ENCODE peak calls at places on chromosome X, in six cellular contexts. One of them, this sample, is unnamed. For H3K27me3, the result is how much of the 10 kb centered on the place peaks cover.

GRCh38 chrX:20309796-20310195 is 43.1 kb upstream of the RPS6KA3 start:
- DNase-seq in aorta: no peak
- DNase-seq in astrocyte: peak
- DNase-seq in mammary epithelial cell: no peak
- DNase-seq in pancreas: no peak
- DNase-seq in upper lobe of left lung: no peak
- DNase-seq in this sample: no peak

GRCh38 chrX:3142259-3143042 is 101.2 kb downstream of the ARSF start:
- DNase-seq in aorta: no peak
- DNase-seq in astrocyte: no peak
- DNase-seq in upper lobe of left lung: no peak
- DNase-seq in pancreas: no peak
- DNase-seq in mammary epithelial cell: no peak
- DNase-seq in this sample: no peak

GRCh38 chrX:112235547-112235946 is 153.0 kb upstream of the TRPC5 start:
- DNase-seq in mammary epithelial cell: no peak
- DNase-seq in upper lobe of left lung: no peak
- DNase-seq in aorta: no peak
- DNase-seq in pancreas: peak
- DNase-seq in astrocyte: no peak
- DNase-seq in this sample: no peak

GRCh38 chrX:23341452-23341851 is 6.8 kb downstream of the PTCHD1 start:
- DNase-seq in mammary epithelial cell: no peak
- DNase-seq in astrocyte: peak
- DNase-seq in aorta: no peak
- DNase-seq in upper lobe of left lung: no peak
- DNase-seq in pancreas: no peak
- DNase-seq in this sample: no peak

GRCh38 chrX:17818729-17819128 is 42.4 kb downstream of the RAI2 start:
- DNase-seq in pancreas: no peak
- DNase-seq in aorta: no peak
- DNase-seq in astrocyte: no peak
- DNase-seq in upper lobe of left lung: no peak
- DNase-seq in mammary epithelial cell: no peak
- DNase-seq in this sample: no peak

GRCh38 chrX:45017946-45018345 is 145.0 kb downstream of the KDM6A start:
- DNase-seq in upper lobe of left lung: no peak
- DNase-seq in astrocyte: no peak
- DNase-seq in mammary epithelial cell: no peak
- DNase-seq in aorta: no peak
- DNase-seq in pancreas: no peak
- DNase-seq in this sample: no peak

GRCh38 chrX:138794285-138794684 is 82.8 kb upstream of the FGF13 start:
- DNase-seq in upper lobe of left lung: no peak
- DNase-seq in pancreas: no peak
- DNase-seq in aorta: no peak
- DNase-seq in mammary epithelial cell: no peak
- DNase-seq in astrocyte: no peak
- DNase-seq in this sample: no peak

GRCh38 chrX:38923451-38923969 is 122.3 kb downstream of the MID1IP1 start:
- DNase-seq in astrocyte: no peak
- DNase-seq in pancreas: no peak
- DNase-seq in aorta: no peak
- DNase-seq in mammary epithelial cell: no peak
- DNase-seq in upper lobe of left lung: peak
- DNase-seq in this sample: no peak

GRCh38 chrX:2707334-2707760 is 16.3 kb downstream of the CD99 start:
- DNase-seq in upper lobe of left lung: peak
- DNase-seq in mammary epithelial cell: peak
- DNase-seq in astrocyte: peak
- DNase-seq in aorta: peak
- DNase-seq in pancreas: peak
- DNase-seq in this sample: peak

GRCh38 chrX:41322821-41323603 is 10.9 kb upstream of the DDX3X start:
- DNase-seq in astrocyte: no peak
- DNase-seq in pancreas: no peak
- DNase-seq in aorta: no peak
- DNase-seq in upper lobe of left lung: no peak
- DNase-seq in mammary epithelial cell: no peak
- DNase-seq in this sample: no peak

GRCh38 chrX:37652589-37653271 is 32.9 kb upstream of the XK start:
- DNase-seq in astrocyte: no peak
- DNase-seq in pancreas: no peak
- DNase-seq in aorta: no peak
- DNase-seq in upper lobe of left lung: no peak
- DNase-seq in mammary epithelial cell: no peak
- DNase-seq in this sample: no peak

GRCh38 chrX:154649864-154650510 is 3.4 kb downstream of the CTAG2 start:
- DNase-seq in mammary epithelial cell: no peak
- DNase-seq in aorta: peak
- DNase-seq in pancreas: no peak
- DNase-seq in upper lobe of left lung: no peak
- DNase-seq in astrocyte: no peak
- DNase-seq in this sample: no peak

GRCh38 chrX:15915959-15916703 is 61.5 kb upstream of the AP1S2 start:
- DNase-seq in astrocyte: peak
- DNase-seq in upper lobe of left lung: no peak
- DNase-seq in mammary epithelial cell: no peak
- DNase-seq in pancreas: no peak
- DNase-seq in aorta: no peak
- DNase-seq in this sample: peak

GRCh38 chrX:12441376-12442128 is 303.3 kb downstream of the FRMPD4 start:
- DNase-seq in aorta: no peak
- DNase-seq in pancreas: no peak
- DNase-seq in upper lobe of left lung: no peak
- DNase-seq in astrocyte: peak
- DNase-seq in mammary epithelial cell: peak
- DNase-seq in this sample: no peak

GRCh38 chrX:38375888-38376287 is 23.5 kb downstream of the OTC start:
- DNase-seq in astrocyte: no peak
- DNase-seq in pancreas: no peak
- DNase-seq in upper lobe of left lung: no peak
- DNase-seq in mammary epithelial cell: peak
- DNase-seq in aorta: no peak
- DNase-seq in this sample: no peak

GRCh38 chrX:11406109-11406755 is 113.0 kb downstream of the AMELX start:
- DNase-seq in astrocyte: peak
- DNase-seq in pancreas: no peak
- DNase-seq in mammary epithelial cell: peak
- DNase-seq in aorta: no peak
- DNase-seq in upper lobe of left lung: no peak
- DNase-seq in this sample: no peak

GRCh38 chrX:41473936-41474725 is 27.0 kb downstream of the NYX start:
- DNase-seq in pancreas: no peak
- DNase-seq in upper lobe of left lung: no peak
- DNase-seq in mammary epithelial cell: no peak
- DNase-seq in astrocyte: no peak
- DNase-seq in aorta: no peak
- DNase-seq in this sample: no peak

GRCh38 chrX:151902813-151903591 is 9.7 kb upstream of the MAGEA4 start:
- DNase-seq in upper lobe of left lung: no peak
- DNase-seq in mammary epithelial cell: peak
- DNase-seq in pancreas: no peak
- DNase-seq in astrocyte: peak
- DNase-seq in aorta: no peak
- DNase-seq in this sample: peak

GRCh38 chrX:154486396-154487207 is at the start of gene UBL4A:
- DNase-seq in pancreas: peak
- DNase-seq in aorta: peak
- DNase-seq in astrocyte: peak
- DNase-seq in mammary epithelial cell: peak
- DNase-seq in upper lobe of left lung: peak
- DNase-seq in this sample: peak

GRCh38 chrX:134520860-134521390 is 61.0 kb downstream of the HPRT1 start:
- DNase-seq in pancreas: no peak
- DNase-seq in astrocyte: peak
- DNase-seq in aorta: no peak
- DNase-seq in upper lobe of left lung: no peak
- DNase-seq in mammary epithelial cell: peak
- DNase-seq in this sample: peak

GRCh38 chrX:151753313-151754041 is 18.9 kb downstream of the CNGA2 start:
- DNase-seq in pancreas: peak
- DNase-seq in upper lobe of left lung: peak
- DNase-seq in aorta: peak
- DNase-seq in mammary epithelial cell: peak
- DNase-seq in astrocyte: peak
- DNase-seq in this sample: peak

GRCh38 chrX:150680974-150681373 is 12.2 kb upstream of the MTMR1 start:
- DNase-seq in astrocyte: no peak
- DNase-seq in mammary epithelial cell: peak
- DNase-seq in pancreas: peak
- DNase-seq in upper lobe of left lung: no peak
- DNase-seq in aorta: no peak
- DNase-seq in this sample: no peak

GRCh38 chrX:9677098-9677739 is 88.4 kb downstream of the GPR143 start:
- DNase-seq in mammary epithelial cell: no peak
- DNase-seq in pancreas: no peak
- DNase-seq in aorta: no peak
- DNase-seq in upper lobe of left lung: no peak
- DNase-seq in astrocyte: peak
- DNase-seq in this sample: peak

GRCh38 chrX:47481160-47481559 is 1.9 kb downstream of the ZNF41 start:
- DNase-seq in upper lobe of left lung: no peak
- DNase-seq in mammary epithelial cell: no peak
- DNase-seq in pancreas: no peak
- DNase-seq in astrocyte: no peak
- DNase-seq in aorta: no peak
- DNase-seq in this sample: no peak

GRCh38 chrX:1421433-1422134 is 29.7 kb upstream of the SLC25A6 start:
- DNase-seq in aorta: peak
- DNase-seq in astrocyte: no peak
- DNase-seq in upper lobe of left lung: no peak
- DNase-seq in mammary epithelial cell: no peak
- DNase-seq in pancreas: no peak
- DNase-seq in this sample: no peak

GRCh38 chrX:105821471-105822081 is 763 bp upstream of the NRK start:
- DNase-seq in aorta: no peak
- DNase-seq in mammary epithelial cell: no peak
- DNase-seq in astrocyte: peak
- DNase-seq in pancreas: peak
- DNase-seq in upper lobe of left lung: peak
- DNase-seq in this sample: no peak
- H3K27ac ChIP-seq in aorta: no peak
- H3K27ac ChIP-seq in mammary epithelial cell: no peak
- H3K27ac ChIP-seq in astrocyte: peak
- H3K27ac ChIP-seq in pancreas: no peak
- H3K27ac ChIP-seq in upper lobe of left lung: no peak
- H3K27ac ChIP-seq in this sample: peak

GRCh38 chrX:40097101-40097491 is 662 bp downstream of the BCOR start:
- DNase-seq in pancreas: peak
- DNase-seq in aorta: no peak
- DNase-seq in upper lobe of left lung: no peak
- DNase-seq in astrocyte: no peak
- DNase-seq in mammary epithelial cell: no peak
- DNase-seq in this sample: no peak

GRCh38 chrX:40097492-40098263 is at the start of gene BCOR:
- DNase-seq in astrocyte: no peak
- DNase-seq in aorta: peak
- DNase-seq in mammary epithelial cell: peak
- DNase-seq in pancreas: peak
- DNase-seq in upper lobe of left lung: peak
- DNase-seq in this sample: peak

GRCh38 chrX:40099046-40099968 is 1.5 kb upstream of the BCOR start:
- DNase-seq in astrocyte: no peak
- DNase-seq in mammary epithelial cell: no peak
- DNase-seq in upper lobe of left lung: peak
- DNase-seq in aorta: peak
- DNase-seq in pancreas: peak
- DNase-seq in this sample: peak

GRCh38 chrX:40100141-40100536 is 2.4 kb upstream of the BCOR start:
- DNase-seq in mammary epithelial cell: peak
- DNase-seq in aorta: no peak
- DNase-seq in upper lobe of left lung: no peak
- DNase-seq in pancreas: no peak
- DNase-seq in astrocyte: no peak
- DNase-seq in this sample: no peak

DNA sequence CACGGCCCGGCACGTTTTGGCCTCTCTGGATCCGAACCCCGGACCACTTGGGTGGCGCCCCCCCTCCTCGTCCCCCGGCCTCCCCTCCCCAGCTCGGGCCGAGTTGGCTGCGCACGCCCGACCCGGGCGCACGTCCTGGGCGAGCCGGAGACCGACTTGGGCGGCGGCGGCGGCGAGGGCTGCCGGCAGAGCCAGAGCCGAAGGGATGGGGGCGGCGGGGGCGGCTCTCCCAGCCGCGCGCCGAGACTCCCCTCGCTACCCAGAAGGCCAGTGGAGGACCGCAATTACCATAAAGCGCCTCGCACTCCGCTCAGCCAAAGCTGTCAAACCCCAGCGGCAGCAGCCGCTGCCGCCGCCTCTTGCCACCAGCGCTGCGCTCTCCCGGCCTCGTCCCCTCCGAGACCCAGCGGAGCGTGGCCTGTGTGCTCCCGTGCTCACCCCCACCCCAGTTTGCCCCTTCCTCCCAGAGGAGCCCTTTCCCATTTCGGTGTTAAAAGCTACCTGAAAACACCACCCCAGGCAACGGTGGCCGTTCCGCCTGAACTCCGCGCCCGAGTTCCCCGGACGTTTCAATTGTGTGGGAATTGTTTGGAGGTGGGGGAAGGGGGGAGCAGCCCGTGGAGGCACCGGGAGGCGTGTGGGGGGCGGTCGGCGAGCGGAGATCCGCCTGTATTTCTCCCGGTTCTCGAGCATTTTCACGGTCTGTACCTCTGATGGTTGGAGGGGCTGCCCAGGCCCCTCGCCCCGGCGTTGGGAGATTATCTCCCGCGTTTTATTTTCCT is 697 bp upstream of the BCOR start:
- DNase-seq in upper lobe of left lung: no peak
- DNase-seq in mammary epithelial cell: peak
- DNase-seq in pancreas: peak
- DNase-seq in aorta: no peak
- DNase-seq in astrocyte: no peak
- DNase-seq in this sample: no peak
- H3K27me3 ChIP-seq in upper lobe of left lung: under half
- H3K27me3 ChIP-seq in mammary epithelial cell: under half
- H3K27me3 ChIP-seq in pancreas: under half
- H3K27me3 ChIP-seq in aorta: under half
- H3K27me3 ChIP-seq in astrocyte: under half
- H3K27me3 ChIP-seq in this sample: under half

GRCh38 chrX:119954374-119954773 is 10.8 kb upstream of the NKAP start:
- DNase-seq in aorta: no peak
- DNase-seq in astrocyte: no peak
- DNase-seq in mammary epithelial cell: no peak
- DNase-seq in upper lobe of left lung: no peak
- DNase-seq in pancreas: no peak
- DNase-seq in this sample: no peak
- H3K27ac ChIP-seq in aorta: no peak
- H3K27ac ChIP-seq in astrocyte: no peak
- H3K27ac ChIP-seq in mammary epithelial cell: no peak
- H3K27ac ChIP-seq in upper lobe of left lung: no peak
- H3K27ac ChIP-seq in pancreas: no peak
- H3K27ac ChIP-seq in this sample: no peak

DNA sequence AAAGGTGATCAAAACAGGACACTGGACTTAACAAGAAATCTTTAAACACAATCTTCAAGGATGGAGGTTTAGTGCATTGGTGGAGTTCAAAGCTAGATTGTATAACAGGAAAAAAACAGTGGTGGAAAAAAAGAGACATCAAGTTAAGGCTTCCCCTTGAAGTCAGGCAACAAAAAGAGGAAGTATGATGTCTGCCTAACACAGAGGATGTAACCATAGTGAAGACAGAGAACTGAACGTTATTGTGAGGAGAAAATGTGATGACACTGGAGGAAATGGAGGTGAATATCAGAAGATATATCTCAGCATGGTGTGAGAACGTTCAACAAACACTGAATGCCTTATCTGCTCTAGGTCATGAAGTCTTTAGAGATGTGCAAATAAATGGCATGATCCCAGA is 192.4 kb upstream of the AR start:
- DNase-seq in mammary epithelial cell: no peak
- DNase-seq in upper lobe of left lung: no peak
- DNase-seq in astrocyte: no peak
- DNase-seq in pancreas: no peak
- DNase-seq in aorta: no peak
- DNase-seq in this sample: no peak
- H3K27me3 ChIP-seq in mammary epithelial cell: under half
- H3K27me3 ChIP-seq in upper lobe of left lung: under half
- H3K27me3 ChIP-seq in astrocyte: under half
- H3K27me3 ChIP-seq in pancreas: under half
- H3K27me3 ChIP-seq in aorta: under half
- H3K27me3 ChIP-seq in this sample: under half